ENCODE peak calls at places on chromosomes 7 and 10, in six cellular contexts. X is IMR-90, P is A549, C is K562, E is GM12878, A is SK-N-SH. S is an unnamed sample.

GRCh38 chr10:79488870-79489269 is 23.5 kb upstream of the EIF5AL1 start:
- DNase-seq in X (no peak), P (no peak), C (no peak), E (no peak), A (no peak), S (no peak)

GRCh38 chr7:151062399-151063211 is 3.2 kb downstream of the SLC4A2 start:
- DNase-seq in X (peak), P (peak), C (peak), E (no peak), A (peak), S (peak)

GRCh38 chr7:11191574-11192220 is 218.0 kb downstream of the PHF14 start:
- DNase-seq in X (no peak), P (no peak), C (no peak), E (no peak), A (no peak), S (no peak)

GRCh38 chr7:132249591-132249971 is 326.7 kb downstream of the PLXNA4 start:
- DNase-seq in X (no peak), P (peak), C (no peak), E (no peak), A (peak), S (peak)

GRCh38 chr10:58693919-58694318 is 181.2 kb downstream of the BICC1 start:
- DNase-seq in X (no peak), P (no peak), C (no peak), E (no peak), A (no peak), S (no peak)

GRCh38 chr10:47176206-47176902 is 123.6 kb upstream of the GDF10 start:
- DNase-seq in X (no peak), P (no peak), C (no peak), E (no peak), A (no peak), S (no peak)

GRCh38 chr7:147982307-147982706 is 608.3 kb upstream of the C7orf33 start:
- DNase-seq in X (no peak), P (no peak), C (no peak), E (no peak), A (no peak), S (no peak)

GRCh38 chr10:88456730-88457129 is 126.4 kb downstream of the RNLS start:
- DNase-seq in X (peak), P (no peak), C (no peak), E (no peak), A (no peak), S (no peak)

GRCh38 chr10:75475470-75476182 is 44.2 kb downstream of the LRMDA start:
- DNase-seq in X (no peak), P (no peak), C (no peak), E (no peak), A (no peak), S (no peak)

GRCh38 chr7:145681159-145681558 is 435.4 kb upstream of the CNTNAP2 start:
- DNase-seq in X (no peak), P (no peak), C (no peak), E (no peak), A (no peak), S (no peak)

GRCh38 chr10:80207768-80208385 is 2.5 kb upstream of the ANXA11 start:
- DNase-seq in X (no peak), P (peak), C (no peak), E (no peak), A (no peak), S (no peak)

GRCh38 chr7:28017372-28017771 is 163.2 kb downstream of the JAZF1 start:
- DNase-seq in X (peak), P (no peak), C (no peak), E (no peak), A (no peak), S (no peak)

GRCh38 chr10:59873924-59874323 is 32.4 kb downstream of the CCDC6 start:
- DNase-seq in X (no peak), P (no peak), C (no peak), E (no peak), A (no peak), S (no peak)

GRCh38 chr7:101112233-101112632 is 14.7 kb upstream of the SERPINE1 start:
- DNase-seq in X (no peak), P (no peak), C (no peak), E (no peak), A (no peak), S (no peak)

GRCh38 chr7:135334830-135335543 is 101.3 kb downstream of the STRA8 start:
- DNase-seq in X (no peak), P (no peak), C (no peak), E (no peak), A (no peak), S (no peak)

GRCh38 chr10:5976689-5977470 is 463 bp downstream of the IL15RA start:
- DNase-seq in X (peak), P (peak), C (peak), E (no peak), A (no peak), S (no peak)

GRCh38 chr7:18445483-18445882 is 50.1 kb upstream of the HDAC9 start:
- DNase-seq in X (no peak), P (no peak), C (no peak), E (no peak), A (peak), S (no peak)

GRCh38 chr10:100661546-100661945 is 83.8 kb upstream of the PAX2 start:
- DNase-seq in X (no peak), P (no peak), C (no peak), E (no peak), A (no peak), S (no peak)

GRCh38 chr10:36779238-36779846 is 346.1 kb upstream of the ANKRD30A start:
- DNase-seq in X (peak), P (peak), C (peak), E (no peak), A (peak), S (peak)

GRCh38 chr7:117158941-117159705 is 163.7 kb downstream of the WNT2 start:
- DNase-seq in X (peak), P (no peak), C (no peak), E (no peak), A (peak), S (no peak)

DNA sequence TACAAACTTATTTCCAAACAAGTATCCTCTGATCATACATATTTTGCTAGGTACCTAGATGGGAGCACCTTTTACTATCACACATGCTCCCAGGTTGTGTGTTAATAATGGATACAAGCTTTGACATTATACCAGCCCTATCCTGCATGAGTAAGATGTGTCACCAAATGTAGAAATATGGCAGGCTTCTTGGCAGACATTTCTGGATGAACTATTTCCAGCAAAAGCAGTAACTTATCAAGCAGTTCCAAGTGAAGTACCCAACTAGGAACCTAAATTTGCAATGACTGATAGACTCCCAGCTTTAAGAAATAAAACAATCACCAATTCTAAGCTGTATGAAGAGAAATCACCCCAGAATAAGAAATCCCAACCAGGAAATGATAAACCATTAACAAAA is 103.7 kb upstream of the TMEM72 start:
- DNase-seq in X (no peak), P (no peak), C (no peak), E (no peak), A (no peak), S (no peak)
- TF ChIP-seq SMC3 in X (no peak), P (no peak), C (no peak), E (no peak), A (no peak), S (no peak)

DNA sequence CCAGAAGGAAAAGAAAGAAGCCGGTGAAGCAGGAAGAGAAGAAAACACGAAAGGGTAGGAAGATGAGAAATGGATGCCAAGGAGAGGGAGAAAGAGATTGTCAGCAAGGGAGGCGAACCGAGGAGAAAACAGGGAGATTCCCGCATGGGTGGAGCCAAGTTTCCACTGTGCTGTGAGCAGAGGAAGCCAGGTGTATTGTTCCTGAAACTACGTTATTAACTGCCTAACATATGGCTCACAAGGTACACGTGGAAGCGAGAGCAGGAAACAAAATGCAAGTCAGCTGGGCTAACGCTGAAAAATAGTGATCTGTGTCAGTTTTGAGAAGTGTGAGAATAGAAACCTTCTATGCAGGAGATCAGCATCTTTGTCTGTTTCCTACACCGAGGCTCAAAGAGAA is 20.4 kb upstream of the HIPK2 start:
- DNase-seq in X (no peak), P (no peak), C (no peak), E (peak), A (no peak), S (no peak)
- TF ChIP-seq SMC3 in X (no peak), P (no peak), C (no peak), E (no peak), A (no peak), S (no peak)

GRCh38 chr10:3139135-3139910 is 33.3 kb downstream of the PITRM1 start:
- DNase-seq in X (no peak), P (peak), C (no peak), E (no peak), A (no peak), S (peak)
- TF ChIP-seq SMC3 in X (no peak), P (no peak), C (no peak), E (no peak), A (no peak), S (no peak)

DNA sequence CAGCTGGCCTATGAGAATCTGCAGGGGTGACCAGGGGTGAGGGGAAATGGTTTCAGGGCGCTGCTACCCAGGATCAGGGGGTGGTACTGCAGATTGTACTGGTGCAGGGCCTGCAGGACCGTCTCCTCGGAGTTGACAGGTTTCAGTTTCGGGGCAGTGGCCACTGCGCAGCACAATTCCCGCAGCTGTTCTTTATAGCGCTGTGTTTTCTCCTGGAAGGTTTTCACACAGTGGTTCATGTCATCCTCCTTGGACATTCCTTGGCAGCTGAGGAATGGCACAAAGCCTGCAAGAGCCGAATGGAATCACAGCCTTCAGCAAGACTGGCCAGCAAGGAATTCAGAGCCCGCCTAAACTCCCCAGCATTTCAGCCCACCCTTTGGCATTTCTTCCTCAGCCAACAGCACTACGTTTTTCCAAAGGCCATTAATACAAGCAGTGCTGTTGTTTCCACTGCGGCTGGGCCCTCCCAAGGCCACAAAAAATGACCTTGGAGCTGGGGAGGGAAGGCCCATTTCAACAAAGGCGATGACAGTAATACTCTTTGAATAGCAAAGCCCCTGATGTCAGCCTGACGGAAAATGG is 44.9 kb downstream of the PNLIPRP2 start:
- DNase-seq in X (peak), P (no peak), C (no peak), E (no peak), A (no peak), S (peak)
- TF ChIP-seq SMC3 in X (no peak), P (no peak), C (no peak), E (no peak), A (no peak), S (no peak)

DNA sequence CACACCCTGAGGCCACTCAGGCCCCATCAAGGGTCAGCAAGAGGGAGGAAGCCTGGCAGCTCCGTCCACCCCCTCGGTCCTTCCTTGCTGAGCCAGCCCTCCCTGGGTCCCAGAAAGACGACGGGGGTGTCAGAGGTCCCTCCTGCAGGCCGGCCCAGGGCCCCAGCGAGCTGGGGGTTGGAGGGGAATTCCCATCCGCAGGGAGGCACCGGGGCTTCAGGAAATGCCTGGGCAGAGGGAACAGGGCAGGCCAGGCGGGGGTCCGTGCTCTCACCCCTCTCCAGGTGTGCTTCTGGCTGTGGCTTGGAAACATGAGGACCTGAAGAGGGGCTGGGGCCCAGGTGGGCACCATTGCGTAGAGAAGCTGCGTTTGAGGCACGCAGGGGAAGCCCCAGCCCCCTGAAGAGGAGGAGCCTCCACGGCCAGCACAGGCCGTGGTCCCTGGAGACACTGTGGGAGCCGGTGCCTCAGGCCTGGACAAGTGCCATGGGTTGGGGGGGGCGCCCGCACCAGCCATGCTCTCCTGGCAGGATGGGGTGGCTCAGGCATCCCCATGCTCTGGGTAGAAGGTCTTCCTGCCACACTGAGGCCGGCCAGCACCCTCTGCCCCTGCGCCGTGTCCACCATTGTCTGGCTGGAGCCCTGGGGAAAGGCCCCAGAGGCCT is 66.7 kb downstream of the PDGFA start:
- DNase-seq in X (no peak), P (no peak), C (no peak), E (no peak), A (no peak), S (no peak)
- TF ChIP-seq SMC3 in X (no peak), P (no peak), C (no peak), E (no peak), A (no peak), S (no peak)

DNA sequence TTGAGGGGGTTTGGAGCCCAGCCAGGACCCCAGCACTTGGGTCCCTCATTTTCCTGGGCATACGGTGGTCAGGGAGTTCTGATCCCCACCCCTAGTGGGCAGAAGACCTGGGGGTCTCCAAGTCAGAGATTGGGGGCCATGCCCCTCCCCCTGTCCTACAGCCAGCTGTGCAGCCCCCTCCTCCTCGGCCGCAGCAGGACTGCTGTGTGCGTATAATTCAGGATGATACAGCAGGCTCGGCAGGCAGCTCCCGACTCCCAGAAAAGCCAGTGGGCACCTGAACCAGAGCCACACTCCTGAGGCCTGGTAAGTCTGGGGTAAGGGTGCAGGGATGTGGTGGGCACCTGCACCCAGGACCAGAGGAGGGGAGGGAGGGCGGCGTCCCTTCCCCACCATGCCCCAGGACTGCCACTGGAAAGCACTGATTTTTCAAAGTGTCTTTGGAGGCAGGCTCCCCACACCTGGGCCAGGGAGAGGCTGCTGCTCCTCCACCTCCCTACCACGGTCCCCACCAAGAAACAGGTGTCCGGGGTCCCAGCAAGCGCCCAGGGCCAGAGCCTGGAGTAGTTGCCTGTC is 1.9 kb downstream of the ELFN1 start:
- DNase-seq in X (no peak), P (no peak), C (no peak), E (no peak), A (peak), S (no peak)
- TF ChIP-seq SMC3 in X (no peak), P (no peak), C (no peak), E (no peak), A (no peak), S (no peak)

GRCh38 chr10:44973323-44974081 is 5.1 kb downstream of the DEPP1 start:
- DNase-seq in X (no peak), P (no peak), C (no peak), E (no peak), A (no peak), S (no peak)
- TF ChIP-seq SMC3 in X (no peak), P (no peak), C (no peak), E (no peak), A (no peak), S (no peak)

GRCh38 chr7:131151034-131151433 is 176.6 kb upstream of the MKLN1 start:
- DNase-seq in X (no peak), P (no peak), C (no peak), E (no peak), A (no peak), S (no peak)

GRCh38 chr7:131148708-131149428 is 178.8 kb upstream of the MKLN1 start:
- DNase-seq in X (no peak), P (no peak), C (no peak), E (no peak), A (no peak), S (no peak)

GRCh38 chr7:131149429-131149774 is 178.3 kb upstream of the MKLN1 start:
- DNase-seq in X (no peak), P (no peak), C (no peak), E (no peak), A (no peak), S (no peak)

GRCh38 chr7:131148258-131148657 is 179.4 kb upstream of the MKLN1 start:
- DNase-seq in X (no peak), P (no peak), C (no peak), E (no peak), A (no peak), S (no peak)

GRCh38 chr7:131149840-131150239 is 177.8 kb upstream of the MKLN1 start:
- DNase-seq in X (no peak), P (no peak), C (no peak), E (no peak), A (no peak), S (no peak)
- TF ChIP-seq SMC3 in X (no peak), P (no peak), C (no peak), E (no peak), A (no peak), S (no peak)